ENCODE peak calls at places on chromosomes 6 and 20, in four cellular contexts. B is Kasumi-1; M is IMR-90; W is activated naive CD4-positive, alpha-beta T cell. I is an unnamed sample.

GRCh38 chr6:134447883-134448387 is 130.0 kb upstream of the SGK1 start:
- DNase-seq in W (no peak), B (no peak), M (peak; percentile 98), I (no peak)

GRCh38 chr20:35695978-35696377 is 3.2 kb downstream of the NFS1 start:
- DNase-seq in M (no peak), B (no peak), W (no peak), I (no peak)

GRCh38 chr20:62159835-62160234 is 16.3 kb downstream of the SS18L1 start:
- DNase-seq in W (no peak), M (peak; percentile 49), B (no peak), I (no peak)

GRCh38 chr6:11918739-11919605 is 93.1 kb upstream of the HIVEP1 start:
- DNase-seq in M (peak; percentile 53), W (no peak), B (no peak), I (no peak)

GRCh38 chr6:41607036-41607435 is 31.2 kb upstream of the MDFI start:
- DNase-seq in W (no peak), B (no peak), M (no peak), I (no peak)

GRCh38 chr20:12207875-12208274 is 290.2 kb downstream of the BTBD3 start:
- DNase-seq in W (no peak), M (peak; percentile 41), B (peak; percentile 48), I (peak; percentile 12)

GRCh38 chr6:169263836-169264608 is 10.4 kb upstream of the THBS2 start:
- DNase-seq in B (no peak), W (no peak), M (peak; percentile 64), I (no peak)

GRCh38 chr6:50822078-50822476 is 3.4 kb downstream of the TFAP2B start:
- DNase-seq in M (no peak), B (no peak), W (no peak), I (no peak)

GRCh38 chr20:37225146-37225545 is 36.5 kb downstream of the GHRH start:
- DNase-seq in W (no peak), M (no peak), B (no peak), I (no peak)

GRCh38 chr6:52361347-52361944 is 505 bp upstream of the PAQR8 start:
- DNase-seq in B (no peak), W (peak; percentile 2), M (peak; percentile 4), I (no peak)

GRCh38 chr20:11807070-11807741 is 110.5 kb upstream of the BTBD3 start:
- DNase-seq in B (no peak), W (no peak), M (peak; percentile 93), I (no peak)

GRCh38 chr6:127403636-127404035 is 55.6 kb downstream of the KIAA0408 start:
- DNase-seq in M (no peak), B (no peak), W (no peak), I (no peak)

GRCh38 chr20:63531686-63532448 is 5.3 kb downstream of the PTK6 start:
- DNase-seq in M (no peak), B (no peak), W (no peak), I (no peak)

GRCh38 chr6:88403486-88403885 is 237.3 kb upstream of the CNR1 start:
- DNase-seq in M (no peak), W (no peak), B (no peak), I (no peak)

GRCh38 chr6:161493731-161494130 is 219.9 kb upstream of the AGPAT4 start:
- DNase-seq in B (no peak), W (no peak), M (no peak), I (no peak)

GRCh38 chr6:69825904-69826303 is 29.1 kb upstream of the LMBRD1 start:
- DNase-seq in W (no peak), B (no peak), M (peak; percentile 33), I (no peak)

GRCh38 chr6:164563866-164564265 is 745.5 kb downstream of the C6orf118 start:
- DNase-seq in B (no peak), W (no peak), M (no peak), I (no peak)

GRCh38 chr6:161169060-161169459 is 104.8 kb downstream of the AGPAT4 start:
- DNase-seq in M (no peak), B (no peak), W (no peak), I (no peak)

GRCh38 chr6:167993169-167993568 is 4.3 kb upstream of the KIF25 start:
- DNase-seq in M (no peak), B (no peak), W (no peak), I (no peak)

GRCh38 chr6:54285595-54285994 is 22.6 kb upstream of the TINAG start:
- DNase-seq in M (no peak), W (no peak), B (no peak), I (no peak)